ENCODE peak calls at places on chromosomes 5 and 9, in four cellular contexts. One of them, this sample, is unnamed.

GRCh38 chr9:107707915-107708441 is 218.4 kb upstream of the KLF4 start:
- DNase-seq in K562: peak
- DNase-seq in HepG2: no peak
- DNase-seq in HCT116: no peak
- DNase-seq in this sample: no peak

GRCh38 chr9:127565231-127565630 is 46.8 kb upstream of the STXBP1 start:
- DNase-seq in HepG2: no peak
- DNase-seq in K562: no peak
- DNase-seq in HCT116: no peak
- DNase-seq in this sample: no peak

GRCh38 chr9:35743880-35744518 is 5.0 kb downstream of the GBA2 start:
- DNase-seq in HepG2: no peak
- DNase-seq in HCT116: no peak
- DNase-seq in K562: no peak
- DNase-seq in this sample: no peak

GRCh38 chr9:131117762-131118145 is 7.6 kb upstream of the NUP214 start:
- DNase-seq in HCT116: no peak
- DNase-seq in HepG2: no peak
- DNase-seq in K562: no peak
- DNase-seq in this sample: no peak

GRCh38 chr9:114989600-114990410 is 59.4 kb upstream of the TNFSF8 start:
- DNase-seq in HCT116: no peak
- DNase-seq in K562: no peak
- DNase-seq in HepG2: no peak
- DNase-seq in this sample: peak

GRCh38 chr9:120625222-120625621 is 45.3 kb upstream of the CDK5RAP2 start:
- DNase-seq in K562: no peak
- DNase-seq in HepG2: no peak
- DNase-seq in HCT116: no peak
- DNase-seq in this sample: no peak

GRCh38 chr5:154190652-154191304 is at the start of gene GALNT10:
- DNase-seq in K562: peak
- DNase-seq in HCT116: peak
- DNase-seq in HepG2: peak
- DNase-seq in this sample: no peak

GRCh38 chr9:106966481-106966880 is 103.5 kb downstream of the ZNF462 start:
- DNase-seq in HepG2: no peak
- DNase-seq in HCT116: no peak
- DNase-seq in K562: no peak
- DNase-seq in this sample: no peak

GRCh38 chr5:66145737-66146136 is 1.6 kb downstream of the SREK1 start:
- DNase-seq in HepG2: no peak
- DNase-seq in K562: no peak
- DNase-seq in HCT116: no peak
- DNase-seq in this sample: no peak

GRCh38 chr5:77168187-77168883 is 42.1 kb upstream of the PDE8B start:
- DNase-seq in HCT116: no peak
- DNase-seq in K562: no peak
- DNase-seq in HepG2: no peak
- DNase-seq in this sample: no peak

GRCh38 chr9:121498487-121499176 is 1.0 kb downstream of the GGTA1 start:
- DNase-seq in HCT116: no peak
- DNase-seq in K562: no peak
- DNase-seq in HepG2: no peak
- DNase-seq in this sample: no peak

GRCh38 chr5:170475269-170476000 is 28.4 kb upstream of the KCNIP1 start:
- DNase-seq in HCT116: no peak
- DNase-seq in K562: no peak
- DNase-seq in HepG2: no peak
- DNase-seq in this sample: no peak

GRCh38 chr5:112762113-112762810 is 24.6 kb downstream of the APC start:
- DNase-seq in HCT116: no peak
- DNase-seq in HepG2: no peak
- DNase-seq in K562: no peak
- DNase-seq in this sample: no peak

GRCh38 chr5:158463971-158464370 is 605.0 kb upstream of the CLINT1 start:
- DNase-seq in HepG2: peak
- DNase-seq in HCT116: no peak
- DNase-seq in K562: no peak
- DNase-seq in this sample: no peak

GRCh38 chr5:130198927-130199326 is 294.7 kb downstream of the CHSY3 start:
- DNase-seq in HepG2: peak
- DNase-seq in HCT116: peak
- DNase-seq in K562: no peak
- DNase-seq in this sample: no peak

GRCh38 chr5:99037668-99038067 is 108.9 kb upstream of the CHD1 start:
- DNase-seq in HepG2: peak
- DNase-seq in HCT116: no peak
- DNase-seq in K562: no peak
- DNase-seq in this sample: no peak

GRCh38 chr9:100013573-100013972 is 85.2 kb downstream of the ERP44 start:
- DNase-seq in K562: no peak
- DNase-seq in HCT116: no peak
- DNase-seq in HepG2: no peak
- DNase-seq in this sample: no peak

GRCh38 chr9:100014846-100015245 is 84.0 kb downstream of the ERP44 start:
- DNase-seq in HepG2: no peak
- DNase-seq in HCT116: no peak
- DNase-seq in K562: no peak
- DNase-seq in this sample: no peak

GRCh38 chr9:100011062-100011681 is 87.6 kb downstream of the ERP44 start:
- DNase-seq in HCT116: peak
- DNase-seq in K562: peak
- DNase-seq in HepG2: peak
- DNase-seq in this sample: peak
- TF ChIP-seq MAX in HCT116: no peak
- TF ChIP-seq MAX in K562: no peak
- TF ChIP-seq MAX in HepG2: no peak
- TF ChIP-seq MAX in this sample: no peak

GRCh38 chr5:149408252-149409099 is 29.4 kb upstream of the IL17B start:
- DNase-seq in HepG2: no peak
- DNase-seq in HCT116: no peak
- DNase-seq in K562: no peak
- DNase-seq in this sample: no peak

GRCh38 chr5:149410721-149411432 is 31.8 kb upstream of the IL17B start:
- DNase-seq in HepG2: peak
- DNase-seq in K562: no peak
- DNase-seq in HCT116: no peak
- DNase-seq in this sample: no peak

GRCh38 chr5:149411738-149412519 is 32.8 kb upstream of the IL17B start:
- DNase-seq in HCT116: no peak
- DNase-seq in K562: no peak
- DNase-seq in HepG2: no peak
- DNase-seq in this sample: no peak

GRCh38 chr5:149409268-149409948 is 30.3 kb upstream of the IL17B start:
- DNase-seq in HCT116: no peak
- DNase-seq in K562: no peak
- DNase-seq in HepG2: no peak
- DNase-seq in this sample: no peak

DNA sequence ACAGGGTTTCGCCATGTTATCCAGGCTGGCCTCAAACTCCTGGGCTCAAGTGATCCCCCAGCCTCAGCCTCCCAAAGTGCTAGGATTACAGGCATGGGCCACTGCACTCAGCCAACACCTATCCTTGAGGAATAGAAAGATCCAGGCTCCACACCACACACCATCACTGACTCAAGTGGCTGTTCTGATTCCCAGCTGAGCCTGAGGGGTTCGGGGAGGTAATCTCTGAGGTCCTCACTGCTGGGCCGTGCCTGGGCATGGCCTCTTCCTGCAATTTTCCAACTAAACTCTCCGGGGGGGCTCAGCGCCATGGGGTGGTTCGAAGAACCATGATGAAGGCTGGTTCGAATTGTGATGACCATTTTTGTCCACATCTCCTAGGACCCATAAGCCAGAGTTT is 31.0 kb upstream of the IL17B start:
- DNase-seq in K562: no peak
- DNase-seq in HepG2: no peak
- DNase-seq in HCT116: no peak
- DNase-seq in this sample: no peak
- TF ChIP-seq RAD21 in K562: no peak
- TF ChIP-seq RAD21 in HepG2: no peak
- TF ChIP-seq RAD21 in HCT116: no peak
- TF ChIP-seq RAD21 in this sample: no peak

GRCh38 chr9:136881691-136882108 is 4.6 kb upstream of the TRAF2 start:
- DNase-seq in HepG2: peak
- DNase-seq in HCT116: no peak
- DNase-seq in K562: no peak
- DNase-seq in this sample: peak
- TF ChIP-seq ATF3 in HepG2: no peak
- TF ChIP-seq ATF3 in HCT116: no peak
- TF ChIP-seq ATF3 in K562: no peak
- TF ChIP-seq ATF3 in this sample: no peak

DNA sequence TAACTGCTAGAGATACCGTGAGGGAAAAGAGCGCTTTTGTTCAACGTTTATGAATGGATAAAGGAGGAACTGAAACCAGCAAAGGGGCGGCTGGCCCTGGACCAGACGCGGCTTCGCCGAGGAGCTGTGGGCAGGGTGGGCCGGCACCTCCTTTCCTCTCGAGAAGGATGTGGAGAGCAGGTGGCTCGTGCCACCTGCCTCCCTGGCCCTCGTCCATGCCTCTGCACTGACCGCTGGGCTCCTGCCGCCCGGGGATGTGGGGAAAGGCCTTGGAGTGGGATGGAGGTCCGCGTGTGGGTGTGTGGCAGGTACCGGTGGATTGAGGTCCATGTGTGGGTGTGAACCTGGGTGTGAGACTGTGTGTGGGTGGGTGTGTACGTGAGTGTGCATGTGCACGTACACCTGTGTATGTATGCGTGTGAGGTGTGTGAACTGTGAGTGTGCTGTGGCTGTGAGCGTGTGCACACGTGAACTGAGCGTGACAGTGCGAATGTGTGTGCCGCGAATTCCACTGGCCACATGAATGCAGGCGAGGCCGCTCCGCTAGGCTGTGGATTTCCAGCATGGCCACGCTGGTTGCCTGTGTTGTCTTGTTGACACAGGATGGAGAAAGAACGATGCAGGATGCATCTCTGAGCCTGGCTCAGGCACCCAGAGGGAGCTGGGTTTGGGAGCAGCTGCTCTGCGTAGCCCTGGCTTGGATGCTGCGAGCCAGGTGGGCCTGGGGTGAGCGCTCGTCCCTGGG is 4.4 kb upstream of the CEP72 start:
- DNase-seq in HepG2: no peak
- DNase-seq in K562: no peak
- DNase-seq in HCT116: no peak
- DNase-seq in this sample: peak
- TF ChIP-seq MAX in HepG2: no peak
- TF ChIP-seq MAX in K562: peak
- TF ChIP-seq MAX in HCT116: no peak
- TF ChIP-seq MAX in this sample: no peak

GRCh38 chr9:5800969-5801738 is 31.8 kb downstream of the ERMP1 start:
- DNase-seq in HepG2: no peak
- DNase-seq in HCT116: no peak
- DNase-seq in K562: no peak
- DNase-seq in this sample: no peak

GRCh38 chr9:5796298-5796697 is 36.6 kb downstream of the ERMP1 start:
- DNase-seq in HepG2: no peak
- DNase-seq in HCT116: no peak
- DNase-seq in K562: no peak
- DNase-seq in this sample: no peak

GRCh38 chr9:5798581-5798980 is 34.3 kb downstream of the ERMP1 start:
- DNase-seq in HepG2: no peak
- DNase-seq in K562: no peak
- DNase-seq in HCT116: no peak
- DNase-seq in this sample: no peak

GRCh38 chr9:5801739-5802113 is 31.2 kb downstream of the ERMP1 start:
- DNase-seq in K562: no peak
- DNase-seq in HepG2: no peak
- DNase-seq in HCT116: no peak
- DNase-seq in this sample: no peak

DNA sequence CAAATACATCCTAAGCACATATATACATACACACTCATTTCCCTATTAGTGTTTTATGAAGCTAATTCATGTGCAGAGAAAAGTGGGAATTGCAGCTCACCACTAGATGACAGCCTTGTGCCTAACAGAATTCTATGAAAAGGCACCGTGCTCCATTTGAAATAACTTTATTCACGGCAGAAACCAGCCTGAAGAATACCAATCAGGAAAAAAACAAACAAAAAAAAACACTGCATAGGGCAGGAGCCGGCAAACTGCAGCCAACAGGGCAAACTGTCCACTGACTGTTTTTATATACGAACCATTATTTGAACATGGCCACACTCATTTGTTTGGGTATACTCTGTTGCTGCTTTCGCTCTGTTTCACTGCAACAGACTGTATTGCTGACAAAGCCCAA is 33.6 kb downstream of the ERMP1 start:
- DNase-seq in K562: no peak
- DNase-seq in HCT116: peak
- DNase-seq in HepG2: peak
- DNase-seq in this sample: no peak
- TF ChIP-seq RAD21 in K562: peak
- TF ChIP-seq RAD21 in HCT116: peak
- TF ChIP-seq RAD21 in HepG2: peak
- TF ChIP-seq RAD21 in this sample: peak

GRCh38 chr5:139955053-139955605 is 88.0 kb downstream of the NRG2 start:
- DNase-seq in K562: peak
- DNase-seq in HCT116: no peak
- DNase-seq in HepG2: no peak
- DNase-seq in this sample: no peak
- TF ChIP-seq ATF3 in K562: no peak
- TF ChIP-seq ATF3 in HCT116: no peak
- TF ChIP-seq ATF3 in HepG2: no peak
- TF ChIP-seq ATF3 in this sample: no peak

This sample was measured in GM12878.